ENCODE peak calls at places on chromosome 19, in six cellular contexts. P is activated CD4-positive, alpha-beta T cell treated with anti-CD3 and anti-CD28 coated beads, Interleukin-2, amount 50 U/mL, for 1 hour; T is fibroblast of the conjunctiva; F is CD8-positive, alpha-beta T cell; A is A549; R is activated T-helper 1 cell treated with Interleukin-2 at 50 U/mL for 16 hours. I is an unnamed sample.

GRCh38 chr19:8361921-8362793 is 1.8 kb upstream of the ANGPTL4 start:
- DNase-seq in P (no peak), T (peak; percentile 97), F (no peak), A (peak; percentile 97), R (no peak), I (peak; percentile 98)

GRCh38 chr19:43620061-43621001 is 902 bp upstream of the ZNF428 start:
- DNase-seq in P (peak; percentile 81), T (no peak), F (peak; percentile 76), A (no peak), R (peak; percentile 71), I (no peak)

GRCh38 chr19:49468746-49469447 is 5.1 kb upstream of the FLT3LG start:
- DNase-seq in P (peak; percentile 89), T (peak; percentile 96), F (peak; percentile 76), A (peak; percentile 82), R (peak; percentile 79), I (peak; percentile 85)

GRCh38 chr19:45413497-45413896 is 7.1 kb downstream of the POLR1G start:
- DNase-seq in P (no peak), T (no peak), F (no peak), A (no peak), R (no peak), I (no peak)

GRCh38 chr19:36136975-36137686 is 2.7 kb upstream of the CAPNS1 start:
- DNase-seq in P (no peak), T (peak; percentile 63), F (no peak), A (peak; percentile 95), R (no peak), I (no peak)

GRCh38 chr19:43936219-43936618 is 1.1 kb upstream of the ZNF45 start:
- DNase-seq in P (no peak), T (no peak), F (no peak), A (no peak), R (no peak), I (no peak)

GRCh38 chr19:6042776-6043726 is 65.1 kb upstream of the RANBP3 start:
- DNase-seq in P (no peak), T (no peak), F (no peak), A (no peak), R (no peak), I (no peak)

GRCh38 chr19:16115309-16116039 is 3.8 kb downstream of the RAB8A start:
- DNase-seq in P (no peak), T (no peak), F (no peak), A (no peak), R (no peak), I (no peak)

GRCh38 chr19:3575260-3575741 is 2.6 kb downstream of the HMG20B start:
- DNase-seq in P (peak; percentile 32), T (no peak), F (no peak), A (peak; percentile 83), R (no peak), I (no peak)

GRCh38 chr19:48271531-48272151 is 1.8 kb downstream of the ZNF114 start:
- DNase-seq in P (no peak), T (no peak), F (no peak), A (peak; percentile 90), R (no peak), I (no peak)

GRCh38 chr19:2495130-2495641 is 19.3 kb downstream of the GADD45B start:
- DNase-seq in P (peak; percentile 18), T (no peak), F (no peak), A (peak; percentile 81), R (no peak), I (no peak)

GRCh38 chr19:13066231-13066630 is 36.4 kb downstream of the LYL1 start:
- DNase-seq in P (no peak), T (no peak), F (no peak), A (no peak), R (no peak), I (no peak)

GRCh38 chr19:55383789-55384575 is at the start of gene TMEM238:
- DNase-seq in P (peak; percentile 43), T (peak; percentile 31), F (peak; percentile 7), A (peak; percentile 82), R (no peak), I (no peak)

GRCh38 chr19:8515317-8515716 is 1.4 kb upstream of the ZNF414 start:
- DNase-seq in P (peak; percentile 43), T (no peak), F (peak; percentile 51), A (no peak), R (peak; percentile 28), I (no peak)

GRCh38 chr19:6476155-6476895 is 5.3 kb downstream of the DENND1C start:
- DNase-seq in P (peak; percentile 66), T (peak; percentile 9), F (peak; percentile 44), A (peak; percentile 96), R (peak; percentile 31), I (no peak)

I was measured in stromal cell of bone marrow.